ENCODE peak calls at places on chromosomes 3 and 15, in ten cellular contexts. A, Z, C, P, V, I, L, N, F and X are unnamed samples.

GRCh38 chr3:183844606-183845005 is 19.2 kb upstream of the MAP6D1 start:
- DNase-seq in A (no peak), Z (peak), C (no peak), P (no peak), V (no peak), I (no peak), L (no peak), N (peak), F (no peak), X (no peak)

GRCh38 chr3:113454057-113454456 is 12.8 kb upstream of the CFAP44 start:
- DNase-seq in A (no peak), Z (no peak), C (peak), P (no peak), V (no peak), I (no peak), L (no peak), N (no peak), F (no peak), X (no peak)

GRCh38 chr3:88000853-88001252 is 58.0 kb downstream of the CGGBP1 start:
- DNase-seq in A (no peak), Z (peak), C (no peak), P (peak), V (peak), I (no peak), L (no peak), N (peak), F (peak), X (peak)

GRCh38 chr3:17505856-17506255 is 236.6 kb downstream of the TBC1D5 start:
- DNase-seq in A (no peak), Z (peak), C (no peak), P (no peak), V (no peak), I (no peak), L (no peak), N (peak), F (no peak), X (no peak)

GRCh38 chr3:52193059-52193458 is 4.9 kb upstream of the ALAS1 start:
- DNase-seq in A (no peak), Z (peak), C (no peak), P (no peak), V (no peak), I (no peak), L (no peak), N (no peak), F (no peak), X (no peak)

GRCh38 chr15:47374222-47374621 is 343.1 kb upstream of the SEMA6D start:
- DNase-seq in A (no peak), Z (peak), C (no peak), P (no peak), V (no peak), I (no peak), L (no peak), N (no peak), F (no peak), X (no peak)

GRCh38 chr15:87269566-87269965 is 987.0 kb downstream of the NTRK3 start:
- DNase-seq in A (no peak), Z (no peak), C (no peak), P (no peak), V (no peak), I (no peak), L (no peak), N (peak), F (no peak), X (no peak)

GRCh38 chr3:59605318-59605717 is 555.5 kb upstream of the CFAP20DC start:
- DNase-seq in A (no peak), Z (no peak), C (no peak), P (peak), V (no peak), I (peak), L (no peak), N (no peak), F (no peak), X (no peak)

GRCh38 chr3:163056874-163057497 is 1560.4 kb downstream of the OTOL1 start:
- DNase-seq in A (no peak), Z (peak), C (no peak), P (peak), V (peak), I (peak), L (no peak), N (peak), F (peak), X (peak)